ENCODE peak calls at places on chromosomes 5 and 9, in four cellular contexts. One of them, this sample, is unnamed.

GRCh38 chr5:470961-471749 is 28.2 kb downstream of the EXOC3 start:
- DNase-seq in pancreas: peak; percentile 58
- DNase-seq in A549: no peak
- DNase-seq in GM23248: no peak
- DNase-seq in this sample: peak; percentile 52

GRCh38 chr9:38309324-38310195 is 82.9 kb upstream of the ALDH1B1 start:
- DNase-seq in A549: no peak
- DNase-seq in GM23248: peak; percentile 35
- DNase-seq in pancreas: no peak
- DNase-seq in this sample: no peak

GRCh38 chr9:14277202-14277601 is 36.7 kb downstream of the NFIB start:
- DNase-seq in pancreas: no peak
- DNase-seq in A549: peak; percentile 24
- DNase-seq in GM23248: peak; percentile 69
- DNase-seq in this sample: no peak

GRCh38 chr5:37539459-37539858 is 160.3 kb downstream of the WDR70 start:
- DNase-seq in GM23248: no peak
- DNase-seq in pancreas: no peak
- DNase-seq in A549: no peak
- DNase-seq in this sample: no peak

GRCh38 chr5:81779125-81779934 is 28.4 kb upstream of the SSBP2 start:
- DNase-seq in A549: no peak
- DNase-seq in GM23248: peak; percentile 66
- DNase-seq in pancreas: peak; percentile 77
- DNase-seq in this sample: peak; percentile 58

GRCh38 chr5:173592050-173592669 is 24.3 kb downstream of the BOD1 start:
- DNase-seq in pancreas: no peak
- DNase-seq in GM23248: no peak
- DNase-seq in A549: peak; percentile 65
- DNase-seq in this sample: no peak

GRCh38 chr9:81002242-81002641 is 687.1 kb downstream of the TLE1 start:
- DNase-seq in pancreas: no peak
- DNase-seq in A549: no peak
- DNase-seq in GM23248: no peak
- DNase-seq in this sample: no peak

GRCh38 chr9:128033609-128034008 is 33.5 kb downstream of the NAIF1 start:
- DNase-seq in A549: no peak
- DNase-seq in GM23248: no peak
- DNase-seq in pancreas: no peak
- DNase-seq in this sample: no peak

GRCh38 chr9:87554976-87555375 is 57.3 kb downstream of the DAPK1 start:
- DNase-seq in pancreas: no peak
- DNase-seq in GM23248: no peak
- DNase-seq in A549: no peak
- DNase-seq in this sample: no peak

GRCh38 chr5:9140711-9141110 is 405.2 kb downstream of the SEMA5A start:
- DNase-seq in A549: no peak
- DNase-seq in GM23248: no peak
- DNase-seq in pancreas: no peak
- DNase-seq in this sample: no peak
- H3K4me1 ChIP-seq in A549: no peaks in the 10 kb centered on the region
- H3K4me1 ChIP-seq in GM23248: no peaks in the 10 kb centered on the region
- H3K4me1 ChIP-seq in pancreas: no peaks in the 10 kb centered on the region
- H3K4me1 ChIP-seq in this sample: no peaks in the 10 kb centered on the region

GRCh38 chr9:105362470-105362869 is 85.4 kb upstream of the FSD1L start:
- DNase-seq in GM23248: no peak
- DNase-seq in A549: no peak
- DNase-seq in pancreas: no peak
- DNase-seq in this sample: no peak
- H3K4me1 ChIP-seq in GM23248: peaks cover 10% of the 10 kb centered on the region
- H3K4me1 ChIP-seq in A549: no peaks in the 10 kb centered on the region
- H3K4me1 ChIP-seq in pancreas: no peaks in the 10 kb centered on the region
- H3K4me1 ChIP-seq in this sample: no peaks in the 10 kb centered on the region

DNA sequence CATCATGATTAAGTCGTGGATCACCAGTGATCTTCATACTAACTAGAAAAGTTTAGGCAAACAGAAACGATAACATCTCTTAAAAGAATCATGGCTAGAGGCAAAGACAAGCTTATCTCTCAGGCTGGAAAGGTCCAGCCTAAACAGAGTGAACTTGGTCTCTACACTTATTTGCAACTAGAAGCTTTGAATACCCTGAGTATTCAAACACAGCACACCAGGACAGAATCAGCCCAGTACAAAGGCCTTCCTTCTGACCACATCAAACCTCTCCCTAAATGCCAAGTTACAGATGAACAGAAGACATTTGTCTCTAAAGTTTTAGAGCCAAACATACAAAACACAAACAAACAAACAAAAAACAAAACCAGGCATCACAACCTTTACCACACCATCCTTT is 57.2 kb downstream of the ELAVL2 start:
- DNase-seq in A549: no peak
- DNase-seq in GM23248: no peak
- DNase-seq in pancreas: no peak
- DNase-seq in this sample: no peak
- H3K4me1 ChIP-seq in A549: no peaks in the 10 kb centered on the region
- H3K4me1 ChIP-seq in GM23248: no peaks in the 10 kb centered on the region
- H3K4me1 ChIP-seq in pancreas: no peaks in the 10 kb centered on the region
- H3K4me1 ChIP-seq in this sample: no peaks in the 10 kb centered on the region

GRCh38 chr5:157603333-157604190 is 28.0 kb upstream of the ADAM19 start:
- DNase-seq in pancreas: no peak
- DNase-seq in A549: peak; percentile 55
- DNase-seq in GM23248: peak; percentile 93
- DNase-seq in this sample: no peak

GRCh38 chr5:157608972-157609565 is 33.5 kb upstream of the ADAM19 start:
- DNase-seq in GM23248: peak; percentile 2
- DNase-seq in pancreas: no peak
- DNase-seq in A549: no peak
- DNase-seq in this sample: no peak

GRCh38 chr5:157606046-157606445 is 30.5 kb upstream of the ADAM19 start:
- DNase-seq in pancreas: no peak
- DNase-seq in A549: no peak
- DNase-seq in GM23248: peak; percentile 17
- DNase-seq in this sample: no peak

GRCh38 chr5:157610990-157611389 is 35.4 kb upstream of the ADAM19 start:
- DNase-seq in A549: no peak
- DNase-seq in GM23248: no peak
- DNase-seq in pancreas: no peak
- DNase-seq in this sample: no peak

GRCh38 chr5:157607371-157608161 is 32.0 kb upstream of the ADAM19 start:
- DNase-seq in GM23248: peak; percentile 87
- DNase-seq in pancreas: no peak
- DNase-seq in A549: peak; percentile 55
- DNase-seq in this sample: no peak
- H3K4me1 ChIP-seq in GM23248: peaks cover 38% of the 10 kb centered on the region
- H3K4me1 ChIP-seq in pancreas: no peaks in the 10 kb centered on the region
- H3K4me1 ChIP-seq in A549: peaks cover 41% of the 10 kb centered on the region
- H3K4me1 ChIP-seq in this sample: no peaks in the 10 kb centered on the region

DNA sequence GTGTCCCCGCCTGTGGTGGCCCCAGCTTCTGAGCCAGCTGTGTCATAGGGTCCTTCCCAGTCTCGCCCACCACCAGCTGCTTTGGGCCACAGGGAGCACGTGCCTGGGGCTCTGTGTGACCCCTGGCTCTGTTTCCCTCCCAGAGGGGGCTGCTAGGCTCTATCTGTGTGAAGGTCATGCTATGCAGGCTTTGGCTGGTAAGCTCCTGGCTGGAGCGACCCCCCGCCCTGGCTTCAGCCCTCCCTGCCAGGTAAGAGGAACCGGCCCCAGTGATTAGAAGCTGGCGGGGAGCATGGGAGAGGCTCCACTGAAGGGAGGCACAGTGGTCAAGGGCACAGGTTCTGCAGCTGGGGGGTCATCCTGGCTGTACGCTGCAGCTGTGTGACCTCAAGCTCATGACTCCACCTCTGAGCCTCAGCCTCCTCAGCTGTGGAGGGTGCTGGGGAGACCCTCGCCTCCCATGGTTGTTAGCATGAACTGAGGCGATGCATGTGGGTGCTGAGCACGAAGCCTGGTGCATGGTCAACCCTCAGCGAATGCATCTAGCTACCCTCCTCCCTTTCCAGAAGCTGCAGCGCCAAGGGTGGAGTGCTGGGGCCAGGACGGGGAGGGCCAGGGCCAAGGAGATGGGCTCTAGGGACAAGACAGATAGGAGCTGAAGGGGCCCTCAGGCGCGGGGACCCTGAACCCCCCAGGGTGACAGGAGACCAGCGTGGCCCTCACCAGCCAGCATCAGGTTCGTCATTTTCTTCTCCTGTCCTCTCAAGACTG is 163.8 kb upstream of the MVB12B start:
- DNase-seq in pancreas: no peak
- DNase-seq in A549: no peak
- DNase-seq in GM23248: no peak
- DNase-seq in this sample: peak; percentile 39
- H3K4me1 ChIP-seq in pancreas: no peaks in the 10 kb centered on the region
- H3K4me1 ChIP-seq in A549: no peaks in the 10 kb centered on the region
- H3K4me1 ChIP-seq in GM23248: no peaks in the 10 kb centered on the region
- H3K4me1 ChIP-seq in this sample: no peaks in the 10 kb centered on the region

GRCh38 chr5:74414228-74414627 is 226.3 kb downstream of the ENC1 start:
- DNase-seq in pancreas: no peak
- DNase-seq in GM23248: no peak
- DNase-seq in A549: no peak
- DNase-seq in this sample: no peak
- H3K4me1 ChIP-seq in pancreas: peaks cover 10% of the 10 kb centered on the region
- H3K4me1 ChIP-seq in GM23248: no peaks in the 10 kb centered on the region
- H3K4me1 ChIP-seq in A549: no peaks in the 10 kb centered on the region
- H3K4me1 ChIP-seq in this sample: no peaks in the 10 kb centered on the region

DNA sequence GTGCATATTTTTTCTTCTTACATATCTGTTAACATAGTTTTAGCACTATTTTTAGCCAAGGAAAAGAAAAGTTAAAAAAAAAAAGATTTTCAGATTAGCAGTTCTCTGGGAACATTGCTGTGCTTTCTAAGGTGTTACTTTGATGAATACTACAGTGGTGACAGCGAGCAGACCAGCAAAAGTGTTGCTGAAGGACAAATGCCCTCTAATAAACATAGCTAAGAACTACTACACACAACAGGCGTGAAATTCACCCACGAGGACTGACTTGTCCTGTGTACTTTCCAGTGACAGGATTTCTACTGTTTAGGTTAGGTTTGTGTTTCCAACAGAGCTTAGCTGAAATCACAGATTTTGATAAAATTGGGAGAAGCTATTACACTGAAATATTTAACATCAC is 153.8 kb downstream of the HCN1 start:
- DNase-seq in GM23248: no peak
- DNase-seq in pancreas: no peak
- DNase-seq in A549: no peak
- DNase-seq in this sample: peak; percentile 24
- H3K4me1 ChIP-seq in GM23248: no peaks in the 10 kb centered on the region
- H3K4me1 ChIP-seq in pancreas: no peaks in the 10 kb centered on the region
- H3K4me1 ChIP-seq in A549: no peaks in the 10 kb centered on the region
- H3K4me1 ChIP-seq in this sample: no peaks in the 10 kb centered on the region

DNA sequence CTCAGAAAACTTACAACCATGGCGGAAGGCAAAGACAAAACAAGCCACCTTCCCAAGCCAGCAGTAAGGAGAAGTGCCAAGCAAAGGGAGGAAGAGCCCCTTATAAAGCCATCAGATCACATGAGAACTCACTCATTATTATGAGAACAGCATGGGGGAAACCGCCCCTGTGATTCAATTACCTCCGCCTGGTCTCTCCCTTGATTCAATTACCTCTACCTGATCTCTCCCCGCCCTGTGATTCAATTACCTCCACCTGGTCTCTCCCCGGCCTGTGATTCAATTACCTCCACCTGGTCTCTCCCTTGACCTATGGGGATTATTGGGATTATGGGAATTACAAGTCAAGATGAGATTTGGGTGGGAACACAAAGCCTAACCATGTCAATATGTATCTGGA is 467.3 kb upstream of the FTMT start:
- DNase-seq in GM23248: no peak
- DNase-seq in A549: no peak
- DNase-seq in pancreas: no peak
- DNase-seq in this sample: no peak
- H3K4me1 ChIP-seq in GM23248: no peaks in the 10 kb centered on the region
- H3K4me1 ChIP-seq in A549: no peaks in the 10 kb centered on the region
- H3K4me1 ChIP-seq in pancreas: no peaks in the 10 kb centered on the region
- H3K4me1 ChIP-seq in this sample: no peaks in the 10 kb centered on the region

GRCh38 chr5:66241136-66241825 is 97.2 kb downstream of the SREK1 start:
- DNase-seq in GM23248: no peak
- DNase-seq in pancreas: no peak
- DNase-seq in A549: no peak
- DNase-seq in this sample: no peak
- H3K4me1 ChIP-seq in GM23248: peaks cover 8% of the 10 kb centered on the region
- H3K4me1 ChIP-seq in pancreas: no peaks in the 10 kb centered on the region
- H3K4me1 ChIP-seq in A549: peaks cover 4% of the 10 kb centered on the region
- H3K4me1 ChIP-seq in this sample: no peaks in the 10 kb centered on the region

DNA sequence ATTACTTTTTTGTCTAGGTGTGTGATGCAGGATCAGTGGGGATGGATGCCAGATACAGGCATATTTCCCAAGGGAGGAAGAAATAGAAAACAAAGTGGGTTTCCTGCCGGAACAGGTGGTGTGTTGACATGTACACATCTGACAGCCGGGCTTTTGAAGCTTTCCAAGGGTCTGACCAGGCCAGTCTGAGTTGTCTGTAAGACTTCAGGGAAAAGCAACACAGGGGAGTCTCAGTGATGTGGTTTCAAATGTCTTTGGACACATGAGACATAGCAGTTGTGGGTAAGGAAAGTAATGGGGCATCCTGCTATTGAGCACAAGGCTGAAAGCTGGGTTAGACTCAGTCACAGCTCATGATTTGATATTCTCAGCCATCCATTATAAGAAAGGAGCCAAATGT is 274.8 kb downstream of the PIK3R1 start:
- DNase-seq in pancreas: no peak
- DNase-seq in GM23248: no peak
- DNase-seq in A549: no peak
- DNase-seq in this sample: no peak
- H3K4me1 ChIP-seq in pancreas: no peaks in the 10 kb centered on the region
- H3K4me1 ChIP-seq in GM23248: peaks cover 1% of the 10 kb centered on the region
- H3K4me1 ChIP-seq in A549: no peaks in the 10 kb centered on the region
- H3K4me1 ChIP-seq in this sample: no peaks in the 10 kb centered on the region